ENCODE peak calls at places on chromosomes 5 and 9, in ten cellular contexts. One of them, this sample, is unnamed.

GRCh38 chr9:103839197-103839596 is 254.9 kb upstream of the SMC2 start:
- DNase-seq in mesendoderm: no peak
- DNase-seq in PC-3: no peak
- DNase-seq in colonic mucosa: no peak
- DNase-seq in GM23248: no peak
- DNase-seq in neuronal stem cell: no peak
- DNase-seq in astrocyte: no peak
- DNase-seq in kidney: no peak
- DNase-seq in IMR-90: no peak
- DNase-seq in mesenchymal stem cell: no peak
- DNase-seq in this sample: no peak

GRCh38 chr5:122673343-122673742 is 101.5 kb upstream of the SNX2 start:
- DNase-seq in mesenchymal stem cell: no peak
- DNase-seq in kidney: no peak
- DNase-seq in GM23248: peak; percentile 95
- DNase-seq in neuronal stem cell: no peak
- DNase-seq in colonic mucosa: no peak
- DNase-seq in PC-3: no peak
- DNase-seq in astrocyte: peak; percentile 10
- DNase-seq in mesendoderm: no peak
- DNase-seq in IMR-90: no peak
- DNase-seq in this sample: peak; percentile 11

GRCh38 chr5:157821822-157822622 is 36.9 kb downstream of the CLINT1 start:
- DNase-seq in kidney: no peak
- DNase-seq in astrocyte: peak; percentile 35
- DNase-seq in colonic mucosa: no peak
- DNase-seq in mesenchymal stem cell: peak; percentile 54
- DNase-seq in PC-3: no peak
- DNase-seq in mesendoderm: no peak
- DNase-seq in IMR-90: peak; percentile 70
- DNase-seq in neuronal stem cell: no peak
- DNase-seq in GM23248: peak; percentile 40
- DNase-seq in this sample: no peak

GRCh38 chr5:117252566-117252965 is 677.9 kb upstream of the SEMA6A start:
- DNase-seq in kidney: no peak
- DNase-seq in colonic mucosa: no peak
- DNase-seq in neuronal stem cell: no peak
- DNase-seq in mesendoderm: no peak
- DNase-seq in GM23248: no peak
- DNase-seq in IMR-90: no peak
- DNase-seq in mesenchymal stem cell: no peak
- DNase-seq in PC-3: no peak
- DNase-seq in astrocyte: no peak
- DNase-seq in this sample: no peak

GRCh38 chr5:179261301-179262125 is 83.7 kb downstream of the ADAMTS2 start:
- DNase-seq in colonic mucosa: no peak
- DNase-seq in GM23248: peak; percentile 60
- DNase-seq in mesenchymal stem cell: peak; percentile 75
- DNase-seq in neuronal stem cell: peak; percentile 46
- DNase-seq in kidney: peak; percentile 63
- DNase-seq in astrocyte: no peak
- DNase-seq in PC-3: peak; percentile 3
- DNase-seq in IMR-90: peak; percentile 57
- DNase-seq in mesendoderm: peak; percentile 90
- DNase-seq in this sample: no peak

GRCh38 chr5:167578977-167579700 is 712.3 kb upstream of the WWC1 start:
- DNase-seq in neuronal stem cell: no peak
- DNase-seq in mesendoderm: no peak
- DNase-seq in IMR-90: peak; percentile 59
- DNase-seq in mesenchymal stem cell: no peak
- DNase-seq in kidney: no peak
- DNase-seq in colonic mucosa: no peak
- DNase-seq in PC-3: no peak
- DNase-seq in GM23248: peak; percentile 89
- DNase-seq in astrocyte: peak; percentile 91
- DNase-seq in this sample: no peak

GRCh38 chr9:20304001-20304400 is 318.3 kb downstream of the MLLT3 start:
- DNase-seq in PC-3: no peak
- DNase-seq in colonic mucosa: no peak
- DNase-seq in GM23248: no peak
- DNase-seq in neuronal stem cell: no peak
- DNase-seq in mesenchymal stem cell: no peak
- DNase-seq in astrocyte: no peak
- DNase-seq in IMR-90: no peak
- DNase-seq in kidney: no peak
- DNase-seq in mesendoderm: no peak
- DNase-seq in this sample: no peak

GRCh38 chr5:1174122-1174936 is 27.1 kb upstream of the SLC6A19 start:
- DNase-seq in GM23248: peak; percentile 93
- DNase-seq in mesendoderm: peak; percentile 81
- DNase-seq in PC-3: peak; percentile 95
- DNase-seq in IMR-90: peak; percentile 74
- DNase-seq in kidney: peak; percentile 78
- DNase-seq in neuronal stem cell: no peak
- DNase-seq in mesenchymal stem cell: peak; percentile 79
- DNase-seq in colonic mucosa: peak; percentile 70
- DNase-seq in astrocyte: peak; percentile 48
- DNase-seq in this sample: peak; percentile 82

DNA sequence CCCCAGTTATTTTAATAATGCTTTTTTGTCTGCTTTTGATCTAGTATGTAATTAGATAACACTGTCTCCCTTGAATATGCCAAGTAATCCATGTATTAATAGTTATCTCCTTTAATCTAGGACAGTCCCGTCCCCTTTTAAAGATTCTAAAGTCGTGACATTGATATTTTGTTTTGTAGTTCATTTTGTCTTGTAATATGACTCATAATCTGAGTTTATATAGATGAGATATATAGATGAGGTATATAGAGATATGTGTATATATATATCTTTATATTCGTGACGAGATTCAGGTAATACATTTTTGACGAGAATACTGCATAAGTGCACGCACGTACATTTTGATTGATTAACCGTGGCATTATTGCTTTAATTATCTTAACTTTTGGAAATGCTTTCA is 1.6 kb downstream of the SREK1 start:
- DNase-seq in colonic mucosa: no peak
- DNase-seq in mesenchymal stem cell: no peak
- DNase-seq in PC-3: no peak
- DNase-seq in astrocyte: no peak
- DNase-seq in GM23248: no peak
- DNase-seq in mesendoderm: no peak
- DNase-seq in kidney: no peak
- DNase-seq in neuronal stem cell: no peak
- DNase-seq in IMR-90: no peak
- DNase-seq in this sample: no peak
- H3K9ac ChIP-seq in colonic mucosa: no peak overlapping the region
- H3K9ac ChIP-seq in mesenchymal stem cell: peak overlapping the region; percentile 96
- H3K9ac ChIP-seq in PC-3: peak overlapping the region; percentile 89
- H3K9ac ChIP-seq in astrocyte: peak overlapping the region; percentile 96
- H3K9ac ChIP-seq in GM23248: peak overlapping the region; percentile 95
- H3K9ac ChIP-seq in mesendoderm: peak overlapping the region; percentile 20
- H3K9ac ChIP-seq in kidney: peak overlapping the region; percentile 89
- H3K9ac ChIP-seq in neuronal stem cell: no peak overlapping the region
- H3K9ac ChIP-seq in IMR-90: peak overlapping the region; percentile 25
- H3K9ac ChIP-seq in this sample: peak overlapping the region; percentile 94

DNA sequence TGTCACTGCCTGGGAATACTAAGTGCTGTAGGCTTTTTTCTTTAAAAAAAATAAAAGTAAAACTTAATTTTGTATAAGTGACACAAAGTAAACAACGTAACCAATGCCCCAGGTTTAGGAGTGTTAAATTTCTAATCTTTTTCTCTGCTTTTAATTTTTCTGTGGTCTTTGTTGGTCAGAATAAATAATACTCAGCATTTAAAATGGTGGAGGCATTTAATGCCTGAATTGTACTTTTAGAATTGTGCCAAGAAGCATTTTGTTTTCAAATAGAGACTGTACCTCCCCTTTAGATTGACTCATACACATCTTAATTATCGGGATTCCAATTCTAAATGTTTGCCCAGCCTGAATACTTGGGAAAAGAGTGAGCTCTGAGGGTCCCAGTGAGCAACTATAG is 1.6 kb downstream of the DMXL1 start:
- DNase-seq in PC-3: peak; percentile 2
- DNase-seq in GM23248: peak; percentile 27
- DNase-seq in kidney: no peak
- DNase-seq in mesendoderm: no peak
- DNase-seq in neuronal stem cell: no peak
- DNase-seq in mesenchymal stem cell: no peak
- DNase-seq in astrocyte: no peak
- DNase-seq in colonic mucosa: no peak
- DNase-seq in IMR-90: no peak
- DNase-seq in this sample: no peak
- H3K4me1 ChIP-seq in PC-3: peaks cover 11% of the 10 kb centered on the region
- H3K4me1 ChIP-seq in GM23248: peaks cover 16% of the 10 kb centered on the region
- H3K4me1 ChIP-seq in kidney: no peaks in the 10 kb centered on the region
- H3K4me1 ChIP-seq in mesendoderm: no peaks in the 10 kb centered on the region
- H3K4me1 ChIP-seq in neuronal stem cell: no peaks in the 10 kb centered on the region
- H3K4me1 ChIP-seq in mesenchymal stem cell: peaks cover 7% of the 10 kb centered on the region
- H3K4me1 ChIP-seq in astrocyte: peaks cover 6% of the 10 kb centered on the region
- H3K4me1 ChIP-seq in colonic mucosa: no peaks in the 10 kb centered on the region
- H3K4me1 ChIP-seq in IMR-90: no peaks in the 10 kb centered on the region
- H3K4me1 ChIP-seq in this sample: peaks cover 19% of the 10 kb centered on the region

GRCh38 chr9:136255896-136256890 is 10.6 kb upstream of the QSOX2 start:
- DNase-seq in astrocyte: no peak
- DNase-seq in neuronal stem cell: no peak
- DNase-seq in IMR-90: no peak
- DNase-seq in mesenchymal stem cell: no peak
- DNase-seq in kidney: peak; percentile 58
- DNase-seq in mesendoderm: peak; percentile 30
- DNase-seq in colonic mucosa: no peak
- DNase-seq in PC-3: peak; percentile 25
- DNase-seq in GM23248: no peak
- DNase-seq in this sample: no peak

GRCh38 chr9:136258299-136258625 is 12.7 kb upstream of the QSOX2 start:
- DNase-seq in mesendoderm: no peak
- DNase-seq in PC-3: no peak
- DNase-seq in kidney: peak; percentile 58
- DNase-seq in colonic mucosa: no peak
- DNase-seq in neuronal stem cell: no peak
- DNase-seq in IMR-90: no peak
- DNase-seq in mesenchymal stem cell: no peak
- DNase-seq in GM23248: no peak
- DNase-seq in astrocyte: no peak
- DNase-seq in this sample: no peak

GRCh38 chr9:136258786-136259516 is 13.3 kb upstream of the QSOX2 start:
- DNase-seq in IMR-90: no peak
- DNase-seq in mesendoderm: no peak
- DNase-seq in astrocyte: no peak
- DNase-seq in mesenchymal stem cell: no peak
- DNase-seq in PC-3: no peak
- DNase-seq in neuronal stem cell: no peak
- DNase-seq in kidney: peak; percentile 62
- DNase-seq in GM23248: no peak
- DNase-seq in colonic mucosa: no peak
- DNase-seq in this sample: no peak

GRCh38 chr9:136259517-136259813 is 13.9 kb upstream of the QSOX2 start:
- DNase-seq in mesendoderm: no peak
- DNase-seq in GM23248: no peak
- DNase-seq in colonic mucosa: no peak
- DNase-seq in neuronal stem cell: no peak
- DNase-seq in astrocyte: no peak
- DNase-seq in PC-3: no peak
- DNase-seq in kidney: peak; percentile 64
- DNase-seq in mesenchymal stem cell: no peak
- DNase-seq in IMR-90: no peak
- DNase-seq in this sample: no peak

DNA sequence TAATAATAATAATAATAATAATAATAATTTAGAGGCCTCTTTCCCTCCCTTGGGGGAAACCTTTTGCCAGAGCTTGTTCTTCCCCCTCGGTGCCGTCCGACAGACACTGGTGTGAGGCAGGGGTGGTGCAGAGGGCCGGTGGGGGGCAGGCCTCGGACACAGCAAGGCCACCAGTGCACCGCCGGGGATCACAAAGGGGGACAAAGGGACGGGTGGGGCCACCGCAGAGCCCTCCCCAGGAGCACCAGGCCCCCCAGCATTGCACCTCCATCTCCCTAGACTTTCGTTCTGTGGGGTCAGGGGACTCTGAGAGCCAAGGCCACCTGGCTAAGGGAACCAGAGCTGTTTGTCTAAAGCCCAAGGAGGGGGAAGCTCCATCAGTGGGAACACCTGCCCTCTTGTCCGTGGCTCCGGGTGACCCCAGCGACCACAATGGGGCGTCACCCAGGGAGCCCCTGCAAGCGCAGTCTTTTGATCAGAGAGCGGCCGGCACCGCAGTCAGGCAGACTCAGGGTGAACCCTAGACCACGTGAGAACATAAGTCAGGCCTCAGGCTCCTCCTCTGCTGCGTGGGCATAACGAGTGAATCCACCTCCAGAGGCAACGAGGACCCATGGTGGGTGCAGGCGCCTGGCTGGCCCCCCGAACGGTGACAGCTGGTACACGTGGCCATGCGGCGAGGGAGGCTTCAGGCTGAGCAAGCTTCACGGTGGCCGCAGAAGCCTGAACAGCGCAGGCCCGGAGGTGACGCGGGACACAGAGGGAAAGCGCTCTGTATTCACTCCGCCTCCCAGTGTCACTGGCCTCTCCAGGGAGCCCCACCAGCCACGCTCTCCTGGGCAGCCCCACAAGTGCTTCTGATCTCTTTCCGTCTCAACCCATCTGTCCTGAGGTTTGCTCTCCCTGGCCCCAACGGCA is 12.0 kb upstream of the QSOX2 start:
- DNase-seq in GM23248: no peak
- DNase-seq in astrocyte: no peak
- DNase-seq in mesenchymal stem cell: no peak
- DNase-seq in PC-3: no peak
- DNase-seq in kidney: peak; percentile 59
- DNase-seq in mesendoderm: no peak
- DNase-seq in neuronal stem cell: no peak
- DNase-seq in IMR-90: no peak
- DNase-seq in colonic mucosa: no peak
- DNase-seq in this sample: no peak
- H3K4me3 ChIP-seq in GM23248: no peak overlapping the region
- H3K4me3 ChIP-seq in astrocyte: no peak overlapping the region
- H3K4me3 ChIP-seq in mesenchymal stem cell: no peak overlapping the region
- H3K4me3 ChIP-seq in PC-3: no peak overlapping the region
- H3K4me3 ChIP-seq in kidney: no peak overlapping the region
- H3K4me3 ChIP-seq in mesendoderm: no peak overlapping the region
- H3K4me3 ChIP-seq in neuronal stem cell: no peak overlapping the region
- H3K4me3 ChIP-seq in IMR-90: no peak overlapping the region
- H3K4me3 ChIP-seq in colonic mucosa: no peak overlapping the region
- H3K4me3 ChIP-seq in this sample: no peak overlapping the region

GRCh38 chr5:15796096-15796495 is 296.1 kb downstream of the FBXL7 start:
- DNase-seq in colonic mucosa: no peak
- DNase-seq in astrocyte: no peak
- DNase-seq in IMR-90: no peak
- DNase-seq in mesendoderm: no peak
- DNase-seq in mesenchymal stem cell: no peak
- DNase-seq in PC-3: no peak
- DNase-seq in GM23248: no peak
- DNase-seq in kidney: no peak
- DNase-seq in neuronal stem cell: no peak
- DNase-seq in this sample: no peak

GRCh38 chr5:15796557-15796956 is 296.6 kb downstream of the FBXL7 start:
- DNase-seq in kidney: no peak
- DNase-seq in PC-3: no peak
- DNase-seq in mesenchymal stem cell: no peak
- DNase-seq in IMR-90: no peak
- DNase-seq in astrocyte: no peak
- DNase-seq in mesendoderm: peak; percentile 52
- DNase-seq in GM23248: no peak
- DNase-seq in neuronal stem cell: no peak
- DNase-seq in colonic mucosa: no peak
- DNase-seq in this sample: no peak

GRCh38 chr5:15797116-15797515 is 297.1 kb downstream of the FBXL7 start:
- DNase-seq in mesenchymal stem cell: no peak
- DNase-seq in GM23248: no peak
- DNase-seq in IMR-90: no peak
- DNase-seq in mesendoderm: no peak
- DNase-seq in kidney: no peak
- DNase-seq in PC-3: no peak
- DNase-seq in colonic mucosa: no peak
- DNase-seq in astrocyte: no peak
- DNase-seq in neuronal stem cell: no peak
- DNase-seq in this sample: no peak

GRCh38 chr5:15791859-15792258 is 291.9 kb downstream of the FBXL7 start:
- DNase-seq in PC-3: no peak
- DNase-seq in colonic mucosa: no peak
- DNase-seq in IMR-90: peak; percentile 66
- DNase-seq in astrocyte: peak; percentile 69
- DNase-seq in mesenchymal stem cell: no peak
- DNase-seq in kidney: no peak
- DNase-seq in GM23248: peak; percentile 74
- DNase-seq in mesendoderm: no peak
- DNase-seq in neuronal stem cell: no peak
- DNase-seq in this sample: peak; percentile 35

GRCh38 chr5:15794117-15794985 is 294.4 kb downstream of the FBXL7 start:
- DNase-seq in PC-3: no peak
- DNase-seq in neuronal stem cell: no peak
- DNase-seq in colonic mucosa: no peak
- DNase-seq in astrocyte: peak; percentile 12
- DNase-seq in mesendoderm: peak; percentile 67
- DNase-seq in kidney: no peak
- DNase-seq in IMR-90: peak; percentile 24
- DNase-seq in GM23248: peak; percentile 40
- DNase-seq in mesenchymal stem cell: peak; percentile 27
- DNase-seq in this sample: peak; percentile 52
- H3K9ac ChIP-seq in PC-3: no peak overlapping the region
- H3K9ac ChIP-seq in neuronal stem cell: no peak overlapping the region
- H3K9ac ChIP-seq in colonic mucosa: no peak overlapping the region
- H3K9ac ChIP-seq in astrocyte: no peak overlapping the region
- H3K9ac ChIP-seq in mesendoderm: peak overlapping the region; percentile 36
- H3K9ac ChIP-seq in kidney: no peak overlapping the region
- H3K9ac ChIP-seq in IMR-90: no peak overlapping the region
- H3K9ac ChIP-seq in GM23248: no peak overlapping the region
- H3K9ac ChIP-seq in mesenchymal stem cell: peak overlapping the region; percentile 57
- H3K9ac ChIP-seq in this sample: peak overlapping the region; percentile 36

This sample was measured in adipocyte.